ENCODE peak calls at places on chromosomes 13 and 19, in eight cellular contexts. One of them, this sample, is unnamed.
A peak's percentile ranks its signal among the peaks of the same experiment; 100 is the strongest.

GRCh38 chr19:29074579-29074978 is 138.4 kb downstream of the UQCRFS1 start:
- DNase-seq in CD8-positive, alpha-beta memory T cell: no peak
- DNase-seq in breast epithelium: no peak
- DNase-seq in NCI-H1417 treated with DMSO at 0.1 percent for 48 hours: no peak
- DNase-seq in HT-29: no peak
- DNase-seq in T-helper 2 cell: no peak
- DNase-seq in GM18507: no peak
- DNase-seq in endothelial cell: no peak
- DNase-seq in this sample: no peak

GRCh38 chr13:31767175-31767900 is 28.0 kb downstream of the RXFP2 start:
- DNase-seq in CD8-positive, alpha-beta memory T cell: no peak
- DNase-seq in breast epithelium: no peak
- DNase-seq in NCI-H1417 treated with DMSO at 0.1 percent for 48 hours: no peak
- DNase-seq in HT-29: no peak
- DNase-seq in T-helper 2 cell: no peak
- DNase-seq in GM18507: no peak
- DNase-seq in endothelial cell: no peak
- DNase-seq in this sample: no peak

GRCh38 chr19:23321953-23322549 is 71.9 kb upstream of the ZNF724 start:
- DNase-seq in CD8-positive, alpha-beta memory T cell: no peak
- DNase-seq in breast epithelium: no peak
- DNase-seq in NCI-H1417 treated with DMSO at 0.1 percent for 48 hours: no peak
- DNase-seq in HT-29: no peak
- DNase-seq in T-helper 2 cell: no peak
- DNase-seq in GM18507: no peak
- DNase-seq in endothelial cell: no peak
- DNase-seq in this sample: no peak

GRCh38 chr13:109436841-109437240 is 349.5 kb downstream of the IRS2 start:
- DNase-seq in CD8-positive, alpha-beta memory T cell: no peak
- DNase-seq in breast epithelium: no peak
- DNase-seq in NCI-H1417 treated with DMSO at 0.1 percent for 48 hours: no peak
- DNase-seq in HT-29: no peak
- DNase-seq in T-helper 2 cell: no peak
- DNase-seq in GM18507: no peak
- DNase-seq in endothelial cell: no peak
- DNase-seq in this sample: no peak

GRCh38 chr13:29924482-29924884 is 74.1 kb upstream of the UBL3 start:
- DNase-seq in CD8-positive, alpha-beta memory T cell: no peak
- DNase-seq in breast epithelium: no peak
- DNase-seq in NCI-H1417 treated with DMSO at 0.1 percent for 48 hours: no peak
- DNase-seq in HT-29: no peak
- DNase-seq in T-helper 2 cell: no peak
- DNase-seq in GM18507: no peak
- DNase-seq in endothelial cell: no peak
- DNase-seq in this sample: no peak

GRCh38 chr19:33264881-33265445 is 37.4 kb downstream of the CEBPA start:
- DNase-seq in CD8-positive, alpha-beta memory T cell: no peak
- DNase-seq in breast epithelium: no peak
- DNase-seq in NCI-H1417 treated with DMSO at 0.1 percent for 48 hours: no peak
- DNase-seq in HT-29: no peak
- DNase-seq in T-helper 2 cell: no peak
- DNase-seq in GM18507: no peak
- DNase-seq in endothelial cell: no peak
- DNase-seq in this sample: no peak

GRCh38 chr19:45355402-45355801 is 14.9 kb downstream of the KLC3 start:
- DNase-seq in CD8-positive, alpha-beta memory T cell: no peak
- DNase-seq in breast epithelium: no peak
- DNase-seq in NCI-H1417 treated with DMSO at 0.1 percent for 48 hours: no peak
- DNase-seq in HT-29: no peak
- DNase-seq in T-helper 2 cell: no peak
- DNase-seq in GM18507: no peak
- DNase-seq in endothelial cell: no peak
- DNase-seq in this sample: no peak

GRCh38 chr13:21583496-21583895 is 20.5 kb downstream of the MICU2 start:
- DNase-seq in CD8-positive, alpha-beta memory T cell: no peak
- DNase-seq in breast epithelium: no peak
- DNase-seq in NCI-H1417 treated with DMSO at 0.1 percent for 48 hours: no peak
- DNase-seq in HT-29: no peak
- DNase-seq in T-helper 2 cell: no peak
- DNase-seq in GM18507: no peak
- DNase-seq in endothelial cell: no peak
- DNase-seq in this sample: no peak

GRCh38 chr13:79989251-79989661 is 351.7 kb downstream of the SPRY2 start:
- DNase-seq in CD8-positive, alpha-beta memory T cell: no peak
- DNase-seq in breast epithelium: no peak
- DNase-seq in NCI-H1417 treated with DMSO at 0.1 percent for 48 hours: no peak
- DNase-seq in HT-29: no peak
- DNase-seq in T-helper 2 cell: no peak
- DNase-seq in GM18507: no peak
- DNase-seq in endothelial cell: no peak
- DNase-seq in this sample: no peak

GRCh38 chr19:43524922-43525835 is 1.8 kb downstream of the ETHE1 start:
- DNase-seq in CD8-positive, alpha-beta memory T cell: peak; percentile 44
- DNase-seq in breast epithelium: peak; percentile 62
- DNase-seq in NCI-H1417 treated with DMSO at 0.1 percent for 48 hours: no peak
- DNase-seq in HT-29: peak; percentile 93
- DNase-seq in T-helper 2 cell: no peak
- DNase-seq in GM18507: no peak
- DNase-seq in endothelial cell: peak; percentile 62
- DNase-seq in this sample: no peak

GRCh38 chr13:23547000-23547590 is 23.1 kb upstream of the TNFRSF19 start:
- DNase-seq in CD8-positive, alpha-beta memory T cell: no peak
- DNase-seq in breast epithelium: no peak
- DNase-seq in NCI-H1417 treated with DMSO at 0.1 percent for 48 hours: no peak
- DNase-seq in HT-29: no peak
- DNase-seq in T-helper 2 cell: no peak
- DNase-seq in GM18507: no peak
- DNase-seq in endothelial cell: peak; percentile 27
- DNase-seq in this sample: no peak

GRCh38 chr19:15935167-15935702 is 906 bp upstream of the CYP4F11 start:
- DNase-seq in CD8-positive, alpha-beta memory T cell: no peak
- DNase-seq in breast epithelium: no peak
- DNase-seq in NCI-H1417 treated with DMSO at 0.1 percent for 48 hours: no peak
- DNase-seq in HT-29: no peak
- DNase-seq in T-helper 2 cell: no peak
- DNase-seq in GM18507: no peak
- DNase-seq in endothelial cell: no peak
- DNase-seq in this sample: no peak

GRCh38 chr19:46722004-46722380 is 5.1 kb upstream of the PRKD2 start:
- DNase-seq in CD8-positive, alpha-beta memory T cell: no peak
- DNase-seq in breast epithelium: no peak
- DNase-seq in NCI-H1417 treated with DMSO at 0.1 percent for 48 hours: no peak
- DNase-seq in HT-29: peak; percentile 51
- DNase-seq in T-helper 2 cell: no peak
- DNase-seq in GM18507: no peak
- DNase-seq in endothelial cell: no peak
- DNase-seq in this sample: no peak

GRCh38 chr19:18366027-18366435 is 19.9 kb upstream of the GDF15 start:
- DNase-seq in CD8-positive, alpha-beta memory T cell: no peak
- DNase-seq in breast epithelium: no peak
- DNase-seq in NCI-H1417 treated with DMSO at 0.1 percent for 48 hours: no peak
- DNase-seq in HT-29: no peak
- DNase-seq in T-helper 2 cell: no peak
- DNase-seq in GM18507: no peak
- DNase-seq in endothelial cell: no peak
- DNase-seq in this sample: no peak

GRCh38 chr13:29861694-29862110 is 11.3 kb upstream of the UBL3 start:
- DNase-seq in CD8-positive, alpha-beta memory T cell: no peak
- DNase-seq in breast epithelium: no peak
- DNase-seq in NCI-H1417 treated with DMSO at 0.1 percent for 48 hours: no peak
- DNase-seq in HT-29: no peak
- DNase-seq in T-helper 2 cell: no peak
- DNase-seq in GM18507: no peak
- DNase-seq in endothelial cell: no peak
- DNase-seq in this sample: no peak

GRCh38 chr13:95728957-95729356 is 52.0 kb downstream of the DNAJC3 start:
- DNase-seq in CD8-positive, alpha-beta memory T cell: no peak
- DNase-seq in breast epithelium: no peak
- DNase-seq in NCI-H1417 treated with DMSO at 0.1 percent for 48 hours: no peak
- DNase-seq in HT-29: no peak
- DNase-seq in T-helper 2 cell: no peak
- DNase-seq in GM18507: no peak
- DNase-seq in endothelial cell: no peak
- DNase-seq in this sample: no peak

GRCh38 chr13:110838867-110839538 is 75.9 kb downstream of the ANKRD10 start:
- DNase-seq in CD8-positive, alpha-beta memory T cell: no peak
- DNase-seq in breast epithelium: no peak
- DNase-seq in NCI-H1417 treated with DMSO at 0.1 percent for 48 hours: no peak
- DNase-seq in HT-29: no peak
- DNase-seq in T-helper 2 cell: no peak
- DNase-seq in GM18507: no peak
- DNase-seq in endothelial cell: no peak
- DNase-seq in this sample: no peak

GRCh38 chr19:45450042-45450380 is 17.8 kb upstream of the FOSB start:
- DNase-seq in CD8-positive, alpha-beta memory T cell: no peak
- DNase-seq in breast epithelium: no peak
- DNase-seq in NCI-H1417 treated with DMSO at 0.1 percent for 48 hours: no peak
- DNase-seq in HT-29: peak; percentile 87
- DNase-seq in T-helper 2 cell: no peak
- DNase-seq in GM18507: no peak
- DNase-seq in endothelial cell: no peak
- DNase-seq in this sample: no peak

GRCh38 chr19:38039966-38040365 is 133.0 kb downstream of the SIPA1L3 start:
- DNase-seq in CD8-positive, alpha-beta memory T cell: no peak
- DNase-seq in breast epithelium: no peak
- DNase-seq in NCI-H1417 treated with DMSO at 0.1 percent for 48 hours: no peak
- DNase-seq in HT-29: no peak
- DNase-seq in T-helper 2 cell: no peak
- DNase-seq in GM18507: no peak
- DNase-seq in endothelial cell: no peak
- DNase-seq in this sample: no peak

GRCh38 chr13:111482126-111482525 is 161.7 kb downstream of the TEX29 start:
- DNase-seq in CD8-positive, alpha-beta memory T cell: no peak
- DNase-seq in breast epithelium: peak; percentile 35
- DNase-seq in NCI-H1417 treated with DMSO at 0.1 percent for 48 hours: no peak
- DNase-seq in HT-29: no peak
- DNase-seq in T-helper 2 cell: no peak
- DNase-seq in GM18507: no peak
- DNase-seq in endothelial cell: no peak
- DNase-seq in this sample: no peak

GRCh38 chr13:18952225-18953016 is 229.2 kb downstream of the TUBA3C start:
- DNase-seq in CD8-positive, alpha-beta memory T cell: no peak
- DNase-seq in breast epithelium: no peak
- DNase-seq in NCI-H1417 treated with DMSO at 0.1 percent for 48 hours: no peak
- DNase-seq in HT-29: no peak
- DNase-seq in T-helper 2 cell: no peak
- DNase-seq in GM18507: no peak
- DNase-seq in endothelial cell: no peak
- DNase-seq in this sample: no peak

GRCh38 chr19:45512881-45513483 is 5.7 kb downstream of the VASP start:
- DNase-seq in CD8-positive, alpha-beta memory T cell: no peak
- DNase-seq in breast epithelium: no peak
- DNase-seq in NCI-H1417 treated with DMSO at 0.1 percent for 48 hours: no peak
- DNase-seq in HT-29: no peak
- DNase-seq in T-helper 2 cell: no peak
- DNase-seq in GM18507: no peak
- DNase-seq in endothelial cell: no peak
- DNase-seq in this sample: no peak

GRCh38 chr19:18418034-18418724 is 1.0 kb upstream of the SSBP4 start:
- DNase-seq in CD8-positive, alpha-beta memory T cell: no peak
- DNase-seq in breast epithelium: no peak
- DNase-seq in NCI-H1417 treated with DMSO at 0.1 percent for 48 hours: no peak
- DNase-seq in HT-29: no peak
- DNase-seq in T-helper 2 cell: no peak
- DNase-seq in GM18507: no peak
- DNase-seq in endothelial cell: no peak
- DNase-seq in this sample: no peak

GRCh38 chr19:1815605-1816529 is 3.8 kb upstream of the ATP8B3 start:
- DNase-seq in CD8-positive, alpha-beta memory T cell: no peak
- DNase-seq in breast epithelium: no peak
- DNase-seq in NCI-H1417 treated with DMSO at 0.1 percent for 48 hours: no peak
- DNase-seq in HT-29: no peak
- DNase-seq in T-helper 2 cell: no peak
- DNase-seq in GM18507: no peak
- DNase-seq in endothelial cell: no peak
- DNase-seq in this sample: no peak

GRCh38 chr19:47430041-47430802 is 10.9 kb upstream of the MEIS3 start:
- DNase-seq in CD8-positive, alpha-beta memory T cell: no peak
- DNase-seq in breast epithelium: peak; percentile 61
- DNase-seq in NCI-H1417 treated with DMSO at 0.1 percent for 48 hours: no peak
- DNase-seq in HT-29: peak; percentile 40
- DNase-seq in T-helper 2 cell: no peak
- DNase-seq in GM18507: no peak
- DNase-seq in endothelial cell: no peak
- DNase-seq in this sample: no peak

GRCh38 chr13:30312859-30313258 is 5.5 kb upstream of the KATNAL1 start:
- DNase-seq in CD8-positive, alpha-beta memory T cell: no peak
- DNase-seq in breast epithelium: no peak
- DNase-seq in NCI-H1417 treated with DMSO at 0.1 percent for 48 hours: no peak
- DNase-seq in HT-29: no peak
- DNase-seq in T-helper 2 cell: no peak
- DNase-seq in GM18507: no peak
- DNase-seq in endothelial cell: no peak
- DNase-seq in this sample: no peak

GRCh38 chr13:27839809-27840467 is 47.7 kb downstream of the GSX1 start:
- DNase-seq in CD8-positive, alpha-beta memory T cell: no peak
- DNase-seq in breast epithelium: no peak
- DNase-seq in NCI-H1417 treated with DMSO at 0.1 percent for 48 hours: no peak
- DNase-seq in HT-29: no peak
- DNase-seq in T-helper 2 cell: no peak
- DNase-seq in GM18507: no peak
- DNase-seq in endothelial cell: no peak
- DNase-seq in this sample: no peak

GRCh38 chr13:18996627-18997051 is 185.0 kb downstream of the TUBA3C start:
- DNase-seq in CD8-positive, alpha-beta memory T cell: no peak
- DNase-seq in breast epithelium: no peak
- DNase-seq in NCI-H1417 treated with DMSO at 0.1 percent for 48 hours: no peak
- DNase-seq in HT-29: no peak
- DNase-seq in T-helper 2 cell: no peak
- DNase-seq in GM18507: no peak
- DNase-seq in endothelial cell: no peak
- DNase-seq in this sample: no peak

GRCh38 chr19:52946322-52947310 is 16.1 kb downstream of the ZNF816 start:
- DNase-seq in CD8-positive, alpha-beta memory T cell: no peak
- DNase-seq in breast epithelium: no peak
- DNase-seq in NCI-H1417 treated with DMSO at 0.1 percent for 48 hours: no peak
- DNase-seq in HT-29: peak; percentile 88
- DNase-seq in T-helper 2 cell: no peak
- DNase-seq in GM18507: no peak
- DNase-seq in endothelial cell: peak; percentile 73
- DNase-seq in this sample: no peak

GRCh38 chr19:3976495-3977241 is 5.8 kb upstream of the DAPK3 start:
- DNase-seq in CD8-positive, alpha-beta memory T cell: peak; percentile 6
- DNase-seq in breast epithelium: no peak
- DNase-seq in NCI-H1417 treated with DMSO at 0.1 percent for 48 hours: no peak
- DNase-seq in HT-29: no peak
- DNase-seq in T-helper 2 cell: no peak
- DNase-seq in GM18507: no peak
- DNase-seq in endothelial cell: no peak
- DNase-seq in this sample: no peak

This sample was measured in DMS 273 treated with DMSO at 0.1 percent for 48 hours.